ENCODE peak calls at places on chromosomes 16 and 17, in nine cellular contexts. One of them, this sample, is unnamed.

GRCh38 chr16:12086861-12087260 is 110.3 kb downstream of the SNX29 start:
- DNase-seq in neural crest cell: no peak
- DNase-seq in cardiac fibroblast: no peak
- DNase-seq in psoas muscle: no peak
- DNase-seq in gastrocnemius medialis: no peak
- DNase-seq in neural progenitor cell: no peak
- DNase-seq in esophagus squamous epithelium: no peak
- DNase-seq in activated B cell treated with CpG ODN at 0.5 μM for 24 hours: no peak
- DNase-seq in hepatocyte: no peak
- DNase-seq in this sample: no peak

GRCh38 chr16:76639685-76640289 is 362.6 kb downstream of the CNTNAP4 start:
- DNase-seq in esophagus squamous epithelium: no peak
- DNase-seq in neural crest cell: peak; percentile 29
- DNase-seq in neural progenitor cell: peak; percentile 58
- DNase-seq in cardiac fibroblast: peak; percentile 22
- DNase-seq in activated B cell treated with CpG ODN at 0.5 μM for 24 hours: no peak
- DNase-seq in hepatocyte: peak; percentile 67
- DNase-seq in gastrocnemius medialis: no peak
- DNase-seq in psoas muscle: no peak
- DNase-seq in this sample: no peak

GRCh38 chr17:63816669-63817068 is 10.6 kb upstream of the PSMC5 start:
- DNase-seq in gastrocnemius medialis: no peak
- DNase-seq in neural crest cell: no peak
- DNase-seq in activated B cell treated with CpG ODN at 0.5 μM for 24 hours: no peak
- DNase-seq in cardiac fibroblast: no peak
- DNase-seq in esophagus squamous epithelium: no peak
- DNase-seq in neural progenitor cell: no peak
- DNase-seq in hepatocyte: no peak
- DNase-seq in psoas muscle: no peak
- DNase-seq in this sample: no peak

GRCh38 chr16:66427036-66427446 is at the start of gene BEAN1:
- DNase-seq in hepatocyte: peak; percentile 67
- DNase-seq in neural progenitor cell: peak; percentile 81
- DNase-seq in activated B cell treated with CpG ODN at 0.5 μM for 24 hours: no peak
- DNase-seq in neural crest cell: peak; percentile 29
- DNase-seq in esophagus squamous epithelium: no peak
- DNase-seq in gastrocnemius medialis: no peak
- DNase-seq in cardiac fibroblast: no peak
- DNase-seq in psoas muscle: no peak
- DNase-seq in this sample: no peak

GRCh38 chr16:65123846-65124513 is 2.1 kb upstream of the CDH11 start:
- DNase-seq in psoas muscle: no peak
- DNase-seq in activated B cell treated with CpG ODN at 0.5 μM for 24 hours: no peak
- DNase-seq in esophagus squamous epithelium: no peak
- DNase-seq in gastrocnemius medialis: no peak
- DNase-seq in neural progenitor cell: peak; percentile 14
- DNase-seq in neural crest cell: no peak
- DNase-seq in cardiac fibroblast: no peak
- DNase-seq in hepatocyte: peak; percentile 24
- DNase-seq in this sample: no peak

GRCh38 chr16:67820608-67821259 is 14.0 kb downstream of the TSNAXIP1 start:
- DNase-seq in neural crest cell: no peak
- DNase-seq in neural progenitor cell: no peak
- DNase-seq in hepatocyte: no peak
- DNase-seq in psoas muscle: no peak
- DNase-seq in activated B cell treated with CpG ODN at 0.5 μM for 24 hours: no peak
- DNase-seq in cardiac fibroblast: no peak
- DNase-seq in esophagus squamous epithelium: no peak
- DNase-seq in gastrocnemius medialis: no peak
- DNase-seq in this sample: no peak

GRCh38 chr16:66750279-66751134 is 902 bp downstream of the DYNC1LI2 start:
- DNase-seq in gastrocnemius medialis: no peak
- DNase-seq in neural progenitor cell: no peak
- DNase-seq in hepatocyte: peak; percentile 11
- DNase-seq in esophagus squamous epithelium: no peak
- DNase-seq in cardiac fibroblast: peak; percentile 13
- DNase-seq in activated B cell treated with CpG ODN at 0.5 μM for 24 hours: no peak
- DNase-seq in neural crest cell: no peak
- DNase-seq in psoas muscle: no peak
- DNase-seq in this sample: no peak

GRCh38 chr17:76270127-76270592 is 5.0 kb downstream of the UBALD2 start:
- DNase-seq in neural crest cell: no peak
- DNase-seq in gastrocnemius medialis: no peak
- DNase-seq in esophagus squamous epithelium: no peak
- DNase-seq in hepatocyte: no peak
- DNase-seq in cardiac fibroblast: no peak
- DNase-seq in neural progenitor cell: no peak
- DNase-seq in psoas muscle: no peak
- DNase-seq in activated B cell treated with CpG ODN at 0.5 μM for 24 hours: no peak
- DNase-seq in this sample: no peak

GRCh38 chr17:43018008-43018853 is 4.0 kb downstream of the VAT1 start:
- DNase-seq in gastrocnemius medialis: no peak
- DNase-seq in cardiac fibroblast: no peak
- DNase-seq in psoas muscle: no peak
- DNase-seq in activated B cell treated with CpG ODN at 0.5 μM for 24 hours: no peak
- DNase-seq in neural progenitor cell: peak; percentile 77
- DNase-seq in hepatocyte: peak; percentile 64
- DNase-seq in neural crest cell: peak; percentile 40
- DNase-seq in esophagus squamous epithelium: no peak
- DNase-seq in this sample: no peak

GRCh38 chr16:80931985-80932720 is 74.5 kb downstream of the CMC2 start:
- DNase-seq in neural progenitor cell: peak; percentile 72
- DNase-seq in hepatocyte: peak; percentile 74
- DNase-seq in neural crest cell: peak; percentile 44
- DNase-seq in activated B cell treated with CpG ODN at 0.5 μM for 24 hours: no peak
- DNase-seq in gastrocnemius medialis: peak; percentile 53
- DNase-seq in esophagus squamous epithelium: no peak
- DNase-seq in psoas muscle: peak; percentile 81
- DNase-seq in cardiac fibroblast: peak; percentile 77
- DNase-seq in this sample: peak; percentile 82

GRCh38 chr17:79813826-79814623 is 17.1 kb upstream of the CBX8 start:
- DNase-seq in activated B cell treated with CpG ODN at 0.5 μM for 24 hours: no peak
- DNase-seq in psoas muscle: no peak
- DNase-seq in hepatocyte: no peak
- DNase-seq in neural progenitor cell: peak; percentile 23
- DNase-seq in gastrocnemius medialis: no peak
- DNase-seq in cardiac fibroblast: no peak
- DNase-seq in esophagus squamous epithelium: no peak
- DNase-seq in neural crest cell: no peak
- DNase-seq in this sample: no peak

DNA sequence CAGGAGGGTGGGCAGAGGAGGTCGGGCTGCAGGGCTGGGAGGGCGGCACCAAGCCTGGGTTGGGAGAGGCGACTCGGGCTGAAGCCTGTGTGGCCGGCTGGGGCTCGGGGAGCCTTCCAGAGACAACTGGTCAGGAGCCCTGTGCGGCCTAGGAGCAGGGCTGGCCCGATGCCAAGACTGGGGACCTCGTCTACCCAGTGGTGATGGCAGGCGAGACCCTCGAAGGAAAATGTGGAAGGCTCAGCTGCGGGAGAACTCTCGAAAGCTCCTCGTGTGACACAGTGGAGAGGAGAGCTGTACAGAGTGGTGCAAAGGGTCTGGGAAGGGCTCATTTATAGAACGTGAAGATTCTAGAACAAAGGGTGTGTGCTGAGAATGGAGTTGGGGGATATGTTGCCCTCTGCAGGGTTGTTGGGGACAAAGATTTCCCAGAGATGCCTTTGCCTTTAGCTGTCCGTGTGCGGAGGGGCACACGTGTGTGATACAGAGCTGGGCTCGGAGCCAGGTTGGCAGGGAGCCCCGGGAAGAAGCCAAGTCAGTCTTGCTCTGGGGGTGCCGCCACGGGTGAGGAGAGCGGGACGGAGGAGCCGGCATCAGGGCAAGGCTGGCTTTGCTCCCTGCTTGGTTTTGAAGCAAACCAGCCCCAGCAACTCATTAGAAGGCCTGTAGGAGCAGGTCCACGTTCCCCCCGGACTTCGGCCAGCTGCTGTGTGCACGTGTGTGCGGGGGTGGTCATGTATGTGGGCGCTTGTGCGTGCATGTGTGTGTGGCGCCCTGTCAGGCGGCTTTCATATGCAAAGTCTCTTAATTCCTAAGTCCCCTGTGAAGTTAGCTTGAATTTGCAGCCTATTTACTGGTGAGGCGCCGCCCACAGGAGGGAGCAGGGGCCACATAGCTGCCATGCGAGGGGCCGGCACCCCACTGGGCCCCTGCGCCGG is 132.4 kb upstream of the CHMP6 start:
- DNase-seq in psoas muscle: peak; percentile 80
- DNase-seq in neural progenitor cell: peak; percentile 41
- DNase-seq in gastrocnemius medialis: peak; percentile 85
- DNase-seq in hepatocyte: peak; percentile 67
- DNase-seq in cardiac fibroblast: peak; percentile 90
- DNase-seq in esophagus squamous epithelium: no peak
- DNase-seq in neural crest cell: no peak
- DNase-seq in activated B cell treated with CpG ODN at 0.5 μM for 24 hours: no peak
- DNase-seq in this sample: peak; percentile 71
- TF ChIP-seq CTCF in psoas muscle: no peak
- TF ChIP-seq CTCF in neural progenitor cell: no peak
- TF ChIP-seq CTCF in gastrocnemius medialis: no peak
- TF ChIP-seq CTCF in hepatocyte: peak; percentile 35
- TF ChIP-seq CTCF in cardiac fibroblast: peak; percentile 9
- TF ChIP-seq CTCF in esophagus squamous epithelium: no peak
- TF ChIP-seq CTCF in neural crest cell: no peak
- TF ChIP-seq CTCF in activated B cell treated with CpG ODN at 0.5 μM for 24 hours: no peak
- TF ChIP-seq CTCF in this sample: no peak

DNA sequence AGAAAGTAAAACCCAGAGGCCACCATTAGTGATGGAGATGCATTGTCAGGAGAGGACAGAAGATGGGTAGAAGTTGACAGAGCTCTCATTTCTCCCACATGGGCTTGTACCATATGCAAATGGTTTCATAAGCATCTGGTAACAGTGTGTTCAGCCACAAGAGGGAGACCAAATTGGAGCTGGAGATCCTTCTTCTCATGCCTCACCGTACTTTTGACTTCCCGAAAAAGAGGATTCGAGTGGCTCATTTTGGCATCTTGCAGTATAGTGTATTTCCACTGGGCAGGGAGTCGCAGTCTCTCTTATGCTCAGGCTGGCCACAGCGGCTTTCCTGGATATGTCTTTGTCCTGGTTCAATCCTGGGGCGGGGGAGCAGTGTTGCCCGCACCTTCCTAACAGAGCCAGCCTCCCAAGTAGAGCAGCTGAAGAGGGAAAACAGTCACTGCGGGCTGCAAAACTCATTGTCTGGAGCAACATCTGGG is 23.8 kb downstream of the TBC1D3B start:
- DNase-seq in hepatocyte: no peak
- DNase-seq in cardiac fibroblast: no peak
- DNase-seq in psoas muscle: no peak
- DNase-seq in neural crest cell: no peak
- DNase-seq in activated B cell treated with CpG ODN at 0.5 μM for 24 hours: no peak
- DNase-seq in neural progenitor cell: no peak
- DNase-seq in esophagus squamous epithelium: no peak
- DNase-seq in gastrocnemius medialis: no peak
- DNase-seq in this sample: no peak
- TF ChIP-seq CTCF in hepatocyte: peak; percentile 7
- TF ChIP-seq CTCF in cardiac fibroblast: no peak
- TF ChIP-seq CTCF in psoas muscle: no peak
- TF ChIP-seq CTCF in neural crest cell: no peak
- TF ChIP-seq CTCF in activated B cell treated with CpG ODN at 0.5 μM for 24 hours: no peak
- TF ChIP-seq CTCF in neural progenitor cell: peak; percentile 20
- TF ChIP-seq CTCF in esophagus squamous epithelium: no peak
- TF ChIP-seq CTCF in gastrocnemius medialis: no peak
- TF ChIP-seq CTCF in this sample: no peak

DNA sequence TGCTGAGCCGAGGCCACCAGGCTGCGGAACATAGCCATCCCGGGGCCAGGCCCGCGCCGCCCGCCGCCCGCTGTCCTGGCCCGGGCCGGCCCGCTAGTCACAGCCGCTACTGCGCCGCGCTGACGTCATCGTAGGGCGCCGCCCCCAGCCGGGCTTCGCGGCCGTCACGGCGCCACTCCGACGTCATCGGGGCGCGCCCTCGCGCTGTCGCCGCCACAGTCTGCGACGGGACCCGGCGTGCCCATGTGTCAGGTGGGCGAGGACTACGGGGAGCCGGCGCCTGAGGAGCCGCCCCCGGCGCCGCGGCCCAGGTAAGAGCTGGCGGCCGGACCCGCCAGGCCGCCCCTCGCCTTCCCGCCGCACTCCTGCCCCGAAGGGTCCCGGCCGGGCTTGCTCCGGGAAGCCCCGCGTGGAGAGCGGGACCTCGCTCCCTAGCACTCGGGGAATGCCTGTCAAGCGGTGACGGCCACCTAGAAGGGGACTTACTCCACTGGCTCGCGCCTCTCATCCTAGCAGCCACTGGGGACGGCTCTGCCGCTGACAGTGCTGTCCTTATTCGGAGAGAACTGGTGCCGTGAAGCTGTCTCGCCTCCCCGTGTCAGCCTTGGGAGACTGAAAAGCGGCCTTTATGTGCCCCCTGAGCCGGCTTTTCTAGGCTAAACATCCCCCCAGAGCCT is at the start of the genes CTU2 and RNF166:
- DNase-seq in cardiac fibroblast: peak; percentile 82
- DNase-seq in activated B cell treated with CpG ODN at 0.5 μM for 24 hours: peak; percentile 95
- DNase-seq in esophagus squamous epithelium: no peak
- DNase-seq in neural progenitor cell: peak; percentile 96
- DNase-seq in hepatocyte: peak; percentile 97
- DNase-seq in gastrocnemius medialis: peak; percentile 86
- DNase-seq in psoas muscle: peak; percentile 94
- DNase-seq in neural crest cell: peak; percentile 82
- DNase-seq in this sample: peak; percentile 93
- TF ChIP-seq CTCF in cardiac fibroblast: no peak
- TF ChIP-seq CTCF in activated B cell treated with CpG ODN at 0.5 μM for 24 hours: no peak
- TF ChIP-seq CTCF in esophagus squamous epithelium: peak; percentile 46
- TF ChIP-seq CTCF in neural progenitor cell: no peak
- TF ChIP-seq CTCF in hepatocyte: no peak
- TF ChIP-seq CTCF in gastrocnemius medialis: no peak
- TF ChIP-seq CTCF in psoas muscle: no peak
- TF ChIP-seq CTCF in neural crest cell: no peak
- TF ChIP-seq CTCF in this sample: no peak

DNA sequence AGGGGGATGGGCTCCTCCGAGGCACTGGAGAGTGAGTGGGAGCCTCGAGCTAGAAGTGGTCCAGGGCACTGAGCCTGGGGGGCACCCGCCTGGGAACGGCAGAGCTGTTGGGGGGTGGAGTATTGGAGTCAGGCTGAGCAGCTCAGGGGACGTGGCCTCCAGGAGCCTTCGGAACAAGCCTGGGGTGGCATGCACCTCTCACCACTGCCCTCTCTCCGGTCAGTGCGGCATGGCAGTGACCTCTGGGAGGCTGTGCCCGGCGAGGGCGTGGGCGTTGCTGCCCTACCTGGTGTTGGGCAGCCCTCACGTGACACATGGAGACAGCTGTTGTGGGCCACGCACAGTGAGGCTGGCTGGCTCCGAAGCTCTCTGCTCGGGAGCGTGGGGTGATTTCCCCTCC is 13.9 kb downstream of the PRSS27 start:
- DNase-seq in activated B cell treated with CpG ODN at 0.5 μM for 24 hours: no peak
- DNase-seq in gastrocnemius medialis: no peak
- DNase-seq in hepatocyte: no peak
- DNase-seq in esophagus squamous epithelium: no peak
- DNase-seq in neural crest cell: no peak
- DNase-seq in neural progenitor cell: no peak
- DNase-seq in psoas muscle: no peak
- DNase-seq in cardiac fibroblast: no peak
- DNase-seq in this sample: no peak
- TF ChIP-seq CTCF in activated B cell treated with CpG ODN at 0.5 μM for 24 hours: no peak
- TF ChIP-seq CTCF in gastrocnemius medialis: no peak
- TF ChIP-seq CTCF in hepatocyte: no peak
- TF ChIP-seq CTCF in esophagus squamous epithelium: no peak
- TF ChIP-seq CTCF in neural crest cell: no peak
- TF ChIP-seq CTCF in neural progenitor cell: no peak
- TF ChIP-seq CTCF in psoas muscle: no peak
- TF ChIP-seq CTCF in cardiac fibroblast: no peak
- TF ChIP-seq CTCF in this sample: no peak

This sample was measured in heart left ventricle.